ENCODE peak calls at places on chromosome 4, in four cellular contexts. V is mammary epithelial cell, U is IMR-90, A is hepatocyte. N is an unnamed sample.

GRCh38 chr4:96676754-96677435 is 837.0 kb downstream of the PDHA2 start:
- DNase-seq in V (no peak), U (no peak), A (no peak), N (no peak)

GRCh38 chr4:104519588-104519987 is 24.9 kb upstream of the CXXC4 start:
- DNase-seq in V (no peak), U (no peak), A (no peak), N (no peak)

GRCh38 chr4:16853653-16854052 is 44.8 kb downstream of the LDB2 start:
- DNase-seq in V (no peak), U (no peak), A (no peak), N (no peak)

GRCh38 chr4:81376720-81377119 is 95.0 kb downstream of the RASGEF1B start:
- DNase-seq in V (no peak), U (no peak), A (no peak), N (no peak)

GRCh38 chr4:3205995-3206394 is 43.0 kb upstream of the MSANTD1 start:
- DNase-seq in V (no peak), U (no peak), A (no peak), N (no peak)

GRCh38 chr4:72319596-72319995 is 249.4 kb downstream of the ADAMTS3 start:
- DNase-seq in V (peak; percentile 90), U (peak; percentile 69), A (no peak), N (peak; percentile 76)

GRCh38 chr4:165375465-165375864 is 3.3 kb upstream of the CPE start:
- DNase-seq in V (no peak), U (no peak), A (no peak), N (no peak)

GRCh38 chr4:149841686-149842085 is 26.0 kb upstream of the IQCM start:
- DNase-seq in V (no peak), U (no peak), A (no peak), N (peak; percentile 55)

GRCh38 chr4:147060171-147060931 is 114.7 kb upstream of the TTC29 start:
- DNase-seq in V (peak; percentile 1), U (peak; percentile 81), A (no peak), N (peak; percentile 82)

GRCh38 chr4:143407475-143407874 is 70.8 kb downstream of the GAB1 start:
- DNase-seq in V (no peak), U (no peak), A (no peak), N (peak; percentile 20)

GRCh38 chr4:37244583-37245390 is at the start of gene NWD2:
- DNase-seq in V (peak; percentile 16), U (no peak), A (peak; percentile 60), N (peak; percentile 12)

GRCh38 chr4:139825523-139826014 is 159.9 kb downstream of the MGST2 start:
- DNase-seq in V (no peak), U (no peak), A (no peak), N (no peak)

GRCh38 chr4:119080721-119081541 is 54.7 kb upstream of the MYOZ2 start:
- DNase-seq in V (no peak), U (no peak), A (peak; percentile 48), N (no peak)

GRCh38 chr4:125104616-125105015 is 210.1 kb upstream of the FAT4 start:
- DNase-seq in V (peak; percentile 18), U (peak; percentile 76), A (no peak), N (peak; percentile 69)

GRCh38 chr4:14308229-14308651 is 680.7 kb upstream of the BOD1L1 start:
- DNase-seq in V (peak; percentile 88), U (no peak), A (no peak), N (no peak)

GRCh38 chr4:173317003-173317402 is 17.2 kb downstream of the HMGB2 start:
- DNase-seq in V (no peak), U (no peak), A (no peak), N (no peak)

GRCh38 chr4:103422467-103423219 is 224.5 kb upstream of the CENPE start:
- DNase-seq in V (no peak), U (no peak), A (no peak), N (no peak)

GRCh38 chr4:135508006-135508714 is 1306.6 kb upstream of the PABPC4L start:
- DNase-seq in V (peak; percentile 94), U (peak; percentile 86), A (no peak), N (peak; percentile 70)

GRCh38 chr4:104451573-104451972 is 43.1 kb downstream of the CXXC4 start:
- DNase-seq in V (peak; percentile 9), U (no peak), A (peak; percentile 40), N (peak; percentile 33)

GRCh38 chr4:42412251-42412650 is 15.0 kb downstream of the SHISA3 start:
- DNase-seq in V (no peak), U (peak; percentile 90), A (no peak), N (peak; percentile 94)

GRCh38 chr4:119735136-119735770 is 106.6 kb upstream of the PDE5A start:
- DNase-seq in V (peak; percentile 78), U (peak; percentile 99), A (peak; percentile 16), N (peak; percentile 99)

GRCh38 chr4:16024009-16024408 is 59.8 kb downstream of the PROM1 start:
- DNase-seq in V (peak; percentile 38), U (peak; percentile 32), A (no peak), N (no peak)

GRCh38 chr4:7721984-7722551 is 217.6 kb downstream of the AFAP1 start:
- DNase-seq in V (no peak), U (no peak), A (no peak), N (peak; percentile 14)

GRCh38 chr4:37922323-37922722 is 31.4 kb downstream of the TBC1D1 start:
- DNase-seq in V (no peak), U (peak; percentile 41), A (no peak), N (peak; percentile 59)

GRCh38 chr4:25162566-25162965 is 2.3 kb upstream of the SEPSECS start:
- DNase-seq in V (no peak), U (no peak), A (no peak), N (no peak)

GRCh38 chr4:25161599-25161960 is 1.3 kb upstream of the SEPSECS start:
- DNase-seq in V (peak; percentile 34), U (no peak), A (peak; percentile 30), N (peak; percentile 20)

GRCh38 chr4:25159837-25160713 is at the start of gene SEPSECS:
- DNase-seq in V (peak; percentile 96), U (peak; percentile 95), A (peak; percentile 99), N (peak; percentile 98)

GRCh38 chr4:25158817-25159216 is 1.4 kb downstream of the SEPSECS start:
- DNase-seq in V (no peak), U (no peak), A (no peak), N (no peak)

DNA sequence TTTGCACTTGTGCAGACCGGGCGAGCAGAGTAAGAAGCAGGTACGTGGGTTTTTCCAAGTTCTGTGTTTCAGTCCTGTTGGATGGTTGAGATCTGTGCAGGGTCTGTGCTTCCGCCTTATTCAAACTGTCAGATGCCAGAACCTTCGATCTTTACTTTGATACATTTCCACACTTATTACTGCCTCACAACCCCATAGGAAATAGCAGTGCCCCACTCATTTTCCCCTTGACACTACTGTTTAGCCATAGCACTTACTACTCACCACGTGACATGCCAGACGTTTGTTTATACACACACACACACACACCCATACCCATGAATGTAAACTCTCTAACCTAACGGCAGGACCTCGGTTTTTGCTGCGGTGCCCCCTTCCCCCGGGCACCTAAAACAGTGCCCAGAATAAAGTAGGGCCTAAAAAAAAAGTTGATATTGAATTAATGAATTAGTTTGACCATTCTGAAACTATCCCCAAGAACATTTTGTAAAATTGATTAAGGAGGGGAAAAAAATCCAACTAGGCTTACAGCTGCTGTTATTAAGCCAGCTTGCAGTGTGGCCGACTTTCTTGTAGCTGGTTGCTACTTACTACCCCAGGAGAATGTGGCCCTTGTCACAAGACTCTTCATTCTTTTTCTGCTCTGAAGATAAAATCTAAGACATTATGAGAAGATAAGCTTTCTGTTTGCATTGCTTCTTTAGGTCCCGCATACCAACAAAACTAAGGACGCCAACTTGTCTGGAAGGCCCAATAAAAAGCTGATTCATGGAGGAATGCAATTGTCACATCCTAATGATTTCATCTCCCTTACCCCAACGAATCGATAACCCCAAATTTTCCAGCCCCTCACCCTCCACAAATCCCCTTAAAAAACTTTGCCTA is 707 bp upstream of the SEPSECS start:
- DNase-seq in V (peak; percentile 1), U (no peak), A (peak; percentile 58), N (peak; percentile 40)
- H3K27ac ChIP-seq in V (peak overlapping the region; percentile 83), U (peak overlapping the region; percentile 51), A (peak overlapping the region; percentile 89), N (peak overlapping the region; percentile 91)

GRCh38 chr4:689498-690122 is 659 bp upstream of the SLC49A3 start:
- DNase-seq in V (no peak), U (no peak), A (no peak), N (no peak)
- H2AFZ ChIP-seq in V (no peak overlapping the region), U (peak overlapping the region; percentile 72), A (peak overlapping the region; percentile 55), N (peak overlapping the region; percentile 62)

DNA sequence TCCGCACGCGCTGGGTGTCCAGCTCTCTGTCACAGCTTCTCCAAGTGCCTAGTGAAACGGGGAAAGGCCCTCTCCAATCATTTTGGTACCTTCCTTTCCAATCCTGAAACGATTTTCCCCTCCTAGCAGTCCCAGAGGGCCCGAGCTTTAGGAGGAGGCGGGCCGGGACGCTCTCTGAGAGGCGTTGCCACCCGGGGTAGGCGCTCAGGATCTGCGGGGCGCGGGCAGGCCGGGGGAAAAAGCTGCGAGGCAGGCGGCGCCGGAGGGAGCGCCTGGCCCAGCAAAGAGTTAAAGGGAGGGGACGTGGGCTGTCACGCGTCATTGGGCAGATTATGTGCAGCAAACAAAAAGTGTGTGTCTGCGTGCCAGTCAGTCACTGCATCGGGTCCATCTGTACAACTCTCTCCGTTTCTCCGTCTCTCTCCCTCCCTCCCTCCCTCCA is at the start of gene PRDM8:
- DNase-seq in V (no peak), U (peak; percentile 73), A (no peak), N (no peak)
- H3K27ac ChIP-seq in V (no peak within 1 kb of the TSS), U (peak within 1 kb of the TSS; percentile 77), A (no peak within 1 kb of the TSS), N (peak within 1 kb of the TSS; percentile 26)

GRCh38 chr4:189912170-189912569 is 28.5 kb upstream of the FRG1 start:
- DNase-seq in V (peak; percentile 1), U (no peak), A (no peak), N (no peak)
- H2AFZ ChIP-seq in V (no peak overlapping the region), U (no peak overlapping the region), A (no peak overlapping the region), N (no peak overlapping the region)

GRCh38 chr4:137000432-137000831 is 531.9 kb downstream of the PCDH18 start:
- DNase-seq in V (no peak), U (no peak), A (no peak), N (no peak)
- H3K27ac ChIP-seq in V (no peak overlapping the region), U (no peak overlapping the region), A (no peak overlapping the region), N (no peak overlapping the region)

GRCh38 chr4:87262886-87263285 is 42.5 kb upstream of the KLHL8 start:
- DNase-seq in V (no peak), U (no peak), A (no peak), N (no peak)
- H2AFZ ChIP-seq in V (no peak overlapping the region), U (no peak overlapping the region), A (no peak overlapping the region), N (no peak overlapping the region)

GRCh38 chr4:8895295-8895694 is 23.7 kb upstream of the HMX1 start:
- DNase-seq in V (no peak), U (no peak), A (no peak), N (no peak)
- H3K27ac ChIP-seq in V (no peak overlapping the region), U (no peak overlapping the region), A (no peak overlapping the region), N (no peak overlapping the region)

GRCh38 chr4:82989567-82990429 is 20.8 kb downstream of the LIN54 start:
- DNase-seq in V (no peak), U (peak; percentile 31), A (no peak), N (peak; percentile 19)
- H2AFZ ChIP-seq in V (no peak overlapping the region), U (peak overlapping the region; percentile 56), A (no peak overlapping the region), N (peak overlapping the region; percentile 12)

GRCh38 chr4:108361886-108362285 is 193.2 kb upstream of the LEF1 start:
- DNase-seq in V (no peak), U (no peak), A (no peak), N (no peak)
- H3K27ac ChIP-seq in V (no peak overlapping the region), U (no peak overlapping the region), A (peak overlapping the region; percentile 35), N (no peak overlapping the region)

GRCh38 chr4:35038845-35039244 is 1205.5 kb downstream of the ARAP2 start:
- DNase-seq in V (no peak), U (no peak), A (no peak), N (no peak)
- H2AFZ ChIP-seq in V (no peak overlapping the region), U (no peak overlapping the region), A (no peak overlapping the region), N (no peak overlapping the region)